ENCODE peak calls at places on chromosomes 16 and 17, in eight cellular contexts. One of them, this sample, is unnamed.
A peak's percentile ranks its signal among the peaks of the same experiment; 100 is the strongest.

GRCh38 chr17:48375356-48375755 is 54.7 kb downstream of the SKAP1 start:
- DNase-seq in AG10803: peak; percentile 79
- DNase-seq in AG09319: no peak
- DNase-seq in uterus: no peak
- DNase-seq in pancreas: no peak
- DNase-seq in neural progenitor cell: no peak
- DNase-seq in fibroblast of the aortic adventitia: peak; percentile 22
- DNase-seq in heart left ventricle: no peak
- DNase-seq in this sample: no peak

GRCh38 chr17:82836823-82837357 is 2.9 kb downstream of the ZNF750 start:
- DNase-seq in AG10803: peak; percentile 53
- DNase-seq in AG09319: no peak
- DNase-seq in uterus: peak; percentile 47
- DNase-seq in pancreas: no peak
- DNase-seq in neural progenitor cell: peak; percentile 37
- DNase-seq in fibroblast of the aortic adventitia: no peak
- DNase-seq in heart left ventricle: no peak
- DNase-seq in this sample: no peak

GRCh38 chr16:12515771-12516170 is 287.9 kb downstream of the CPPED1 start:
- DNase-seq in AG10803: no peak
- DNase-seq in AG09319: no peak
- DNase-seq in uterus: no peak
- DNase-seq in pancreas: no peak
- DNase-seq in neural progenitor cell: no peak
- DNase-seq in fibroblast of the aortic adventitia: no peak
- DNase-seq in heart left ventricle: no peak
- DNase-seq in this sample: no peak

GRCh38 chr16:740459-740763 is 386 bp downstream of the CIAO3 start:
- DNase-seq in AG10803: no peak
- DNase-seq in AG09319: no peak
- DNase-seq in uterus: no peak
- DNase-seq in pancreas: peak; percentile 83
- DNase-seq in neural progenitor cell: peak; percentile 35
- DNase-seq in fibroblast of the aortic adventitia: no peak
- DNase-seq in heart left ventricle: no peak
- DNase-seq in this sample: peak; percentile 82

GRCh38 chr17:77182205-77182604 is 41.4 kb downstream of the SEC14L1 start:
- DNase-seq in AG10803: no peak
- DNase-seq in AG09319: no peak
- DNase-seq in uterus: no peak
- DNase-seq in pancreas: no peak
- DNase-seq in neural progenitor cell: no peak
- DNase-seq in fibroblast of the aortic adventitia: no peak
- DNase-seq in heart left ventricle: no peak
- DNase-seq in this sample: no peak

GRCh38 chr17:75478508-75478907 is 22.1 kb downstream of the TMEM94 start:
- DNase-seq in AG10803: no peak
- DNase-seq in AG09319: no peak
- DNase-seq in uterus: no peak
- DNase-seq in pancreas: no peak
- DNase-seq in neural progenitor cell: peak; percentile 66
- DNase-seq in fibroblast of the aortic adventitia: no peak
- DNase-seq in heart left ventricle: no peak
- DNase-seq in this sample: no peak

GRCh38 chr16:66486199-66486772 is 59.2 kb downstream of the BEAN1 start:
- DNase-seq in AG10803: no peak
- DNase-seq in AG09319: no peak
- DNase-seq in uterus: no peak
- DNase-seq in pancreas: no peak
- DNase-seq in neural progenitor cell: no peak
- DNase-seq in fibroblast of the aortic adventitia: no peak
- DNase-seq in heart left ventricle: no peak
- DNase-seq in this sample: peak; percentile 46

GRCh38 chr16:79845006-79845733 is 244.6 kb upstream of the MAF start:
- DNase-seq in AG10803: no peak
- DNase-seq in AG09319: no peak
- DNase-seq in uterus: no peak
- DNase-seq in pancreas: no peak
- DNase-seq in neural progenitor cell: no peak
- DNase-seq in fibroblast of the aortic adventitia: no peak
- DNase-seq in heart left ventricle: no peak
- DNase-seq in this sample: no peak

GRCh38 chr17:43940630-43941029 is 1.6 kb downstream of the PPY start:
- DNase-seq in AG10803: peak; percentile 25
- DNase-seq in AG09319: no peak
- DNase-seq in uterus: no peak
- DNase-seq in pancreas: no peak
- DNase-seq in neural progenitor cell: peak; percentile 77
- DNase-seq in fibroblast of the aortic adventitia: peak; percentile 16
- DNase-seq in heart left ventricle: no peak
- DNase-seq in this sample: no peak

GRCh38 chr16:87160218-87160617 is 157.0 kb downstream of the C16orf95 start:
- DNase-seq in AG10803: no peak
- DNase-seq in AG09319: no peak
- DNase-seq in uterus: no peak
- DNase-seq in pancreas: no peak
- DNase-seq in neural progenitor cell: no peak
- DNase-seq in fibroblast of the aortic adventitia: no peak
- DNase-seq in heart left ventricle: no peak
- DNase-seq in this sample: no peak

DNA sequence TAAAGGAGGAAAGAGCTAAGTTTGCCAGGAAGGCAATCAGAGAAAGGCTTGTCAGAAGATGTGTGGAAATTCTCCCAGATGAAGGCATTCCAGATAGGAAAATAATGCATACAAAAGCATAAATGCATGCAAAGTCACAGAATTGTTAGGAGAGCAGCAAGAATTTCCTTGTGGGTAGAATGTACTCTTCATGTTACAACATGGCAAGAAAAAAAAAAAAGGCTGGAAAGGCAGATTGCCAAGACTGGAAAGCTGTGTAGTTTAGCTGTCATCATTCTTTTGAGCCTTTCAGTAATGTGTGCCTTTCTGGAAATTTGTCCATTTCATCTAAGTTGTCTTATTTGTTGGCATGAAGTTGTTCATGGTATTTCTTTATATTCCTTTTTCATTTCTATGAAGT is 71.0 kb upstream of the EFCAB3 start:
- DNase-seq in AG10803: no peak
- DNase-seq in AG09319: no peak
- DNase-seq in uterus: no peak
- DNase-seq in pancreas: no peak
- DNase-seq in neural progenitor cell: no peak
- DNase-seq in fibroblast of the aortic adventitia: no peak
- DNase-seq in heart left ventricle: no peak
- DNase-seq in this sample: no peak
- TF ChIP-seq CTCF in AG10803: no peak
- TF ChIP-seq CTCF in AG09319: no peak
- TF ChIP-seq CTCF in uterus: no peak
- TF ChIP-seq CTCF in pancreas: no peak
- TF ChIP-seq CTCF in neural progenitor cell: no peak
- TF ChIP-seq CTCF in fibroblast of the aortic adventitia: no peak
- TF ChIP-seq CTCF in heart left ventricle: no peak
- TF ChIP-seq CTCF in this sample: no peak

GRCh38 chr16:52861614-52862022 is 191.1 kb downstream of the CHD9NB start:
- DNase-seq in AG10803: no peak
- DNase-seq in AG09319: no peak
- DNase-seq in uterus: no peak
- DNase-seq in pancreas: no peak
- DNase-seq in neural progenitor cell: peak; percentile 61
- DNase-seq in fibroblast of the aortic adventitia: no peak
- DNase-seq in heart left ventricle: no peak
- DNase-seq in this sample: no peak
- TF ChIP-seq CTCF in AG10803: no peak
- TF ChIP-seq CTCF in AG09319: no peak
- TF ChIP-seq CTCF in uterus: no peak
- TF ChIP-seq CTCF in pancreas: peak; percentile 11
- TF ChIP-seq CTCF in neural progenitor cell: peak; percentile 69
- TF ChIP-seq CTCF in fibroblast of the aortic adventitia: no peak
- TF ChIP-seq CTCF in heart left ventricle: no peak
- TF ChIP-seq CTCF in this sample: peak; percentile 53

DNA sequence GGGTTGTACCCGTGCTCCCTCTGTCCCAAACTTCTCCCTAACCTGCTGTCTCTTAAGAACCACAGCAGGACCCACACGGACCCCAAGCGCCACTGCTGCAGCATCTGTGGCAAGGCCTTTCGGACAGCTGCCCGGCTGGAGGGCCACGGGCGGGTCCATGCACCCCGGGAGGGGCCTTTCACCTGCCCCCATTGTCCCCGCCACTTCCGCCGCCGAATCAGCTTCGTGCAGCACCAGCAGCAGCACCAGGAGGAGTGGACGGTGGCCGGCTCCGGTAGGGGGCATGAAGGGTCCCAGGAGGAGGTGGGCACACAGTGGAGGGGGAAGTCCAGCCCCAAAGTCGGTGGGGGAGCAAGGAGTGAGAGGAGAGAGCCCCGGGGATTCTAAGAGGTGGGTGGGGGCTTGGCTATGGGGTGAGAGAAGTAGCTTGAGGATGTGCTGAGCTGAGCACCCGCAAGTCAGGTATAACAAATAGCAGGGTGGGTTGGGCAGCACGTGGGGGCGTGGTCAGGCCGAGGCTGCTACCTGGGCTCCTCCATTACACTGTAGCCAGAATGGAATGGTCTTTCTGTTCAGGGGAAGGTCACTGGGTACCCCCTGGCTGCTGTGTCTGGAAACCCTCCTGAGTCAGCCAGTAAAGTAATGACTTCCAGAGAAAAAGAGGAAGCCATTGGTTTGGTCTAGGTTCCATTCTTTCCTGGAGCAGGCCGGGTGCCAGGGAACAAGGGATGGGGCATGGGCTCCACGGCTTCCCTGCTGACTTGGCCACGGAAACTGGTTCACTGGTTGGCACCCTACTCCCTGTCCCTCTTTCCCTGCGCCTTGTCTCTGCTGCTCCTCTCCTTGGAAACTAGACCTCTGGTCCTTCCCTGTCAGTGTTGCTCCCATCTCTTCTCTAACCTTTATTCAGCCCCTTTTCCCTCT is 7.1 kb downstream of the PRSS53 start:
- DNase-seq in AG10803: no peak
- DNase-seq in AG09319: no peak
- DNase-seq in uterus: no peak
- DNase-seq in pancreas: no peak
- DNase-seq in neural progenitor cell: no peak
- DNase-seq in fibroblast of the aortic adventitia: no peak
- DNase-seq in heart left ventricle: no peak
- DNase-seq in this sample: no peak
- TF ChIP-seq CTCF in AG10803: no peak
- TF ChIP-seq CTCF in AG09319: no peak
- TF ChIP-seq CTCF in uterus: no peak
- TF ChIP-seq CTCF in pancreas: no peak
- TF ChIP-seq CTCF in neural progenitor cell: no peak
- TF ChIP-seq CTCF in fibroblast of the aortic adventitia: no peak
- TF ChIP-seq CTCF in heart left ventricle: no peak
- TF ChIP-seq CTCF in this sample: no peak

GRCh38 chr16:48366165-48367093 is 18.8 kb downstream of the SIAH1 start:
- DNase-seq in AG10803: peak; percentile 94
- DNase-seq in AG09319: peak; percentile 84
- DNase-seq in uterus: peak; percentile 60
- DNase-seq in pancreas: no peak
- DNase-seq in neural progenitor cell: peak; percentile 62
- DNase-seq in fibroblast of the aortic adventitia: peak; percentile 97
- DNase-seq in heart left ventricle: no peak
- DNase-seq in this sample: no peak

GRCh38 chr16:48365030-48365600 is 20.1 kb downstream of the SIAH1 start:
- DNase-seq in AG10803: no peak
- DNase-seq in AG09319: no peak
- DNase-seq in uterus: no peak
- DNase-seq in pancreas: no peak
- DNase-seq in neural progenitor cell: no peak
- DNase-seq in fibroblast of the aortic adventitia: peak; percentile 54
- DNase-seq in heart left ventricle: no peak
- DNase-seq in this sample: no peak

GRCh38 chr16:48367443-48368049 is 17.7 kb downstream of the SIAH1 start:
- DNase-seq in AG10803: no peak
- DNase-seq in AG09319: no peak
- DNase-seq in uterus: no peak
- DNase-seq in pancreas: no peak
- DNase-seq in neural progenitor cell: no peak
- DNase-seq in fibroblast of the aortic adventitia: no peak
- DNase-seq in heart left ventricle: no peak
- DNase-seq in this sample: no peak

GRCh38 chr16:48369765-48370164 is 15.4 kb downstream of the SIAH1 start:
- DNase-seq in AG10803: no peak
- DNase-seq in AG09319: no peak
- DNase-seq in uterus: no peak
- DNase-seq in pancreas: no peak
- DNase-seq in neural progenitor cell: no peak
- DNase-seq in fibroblast of the aortic adventitia: no peak
- DNase-seq in heart left ventricle: no peak
- DNase-seq in this sample: no peak

DNA sequence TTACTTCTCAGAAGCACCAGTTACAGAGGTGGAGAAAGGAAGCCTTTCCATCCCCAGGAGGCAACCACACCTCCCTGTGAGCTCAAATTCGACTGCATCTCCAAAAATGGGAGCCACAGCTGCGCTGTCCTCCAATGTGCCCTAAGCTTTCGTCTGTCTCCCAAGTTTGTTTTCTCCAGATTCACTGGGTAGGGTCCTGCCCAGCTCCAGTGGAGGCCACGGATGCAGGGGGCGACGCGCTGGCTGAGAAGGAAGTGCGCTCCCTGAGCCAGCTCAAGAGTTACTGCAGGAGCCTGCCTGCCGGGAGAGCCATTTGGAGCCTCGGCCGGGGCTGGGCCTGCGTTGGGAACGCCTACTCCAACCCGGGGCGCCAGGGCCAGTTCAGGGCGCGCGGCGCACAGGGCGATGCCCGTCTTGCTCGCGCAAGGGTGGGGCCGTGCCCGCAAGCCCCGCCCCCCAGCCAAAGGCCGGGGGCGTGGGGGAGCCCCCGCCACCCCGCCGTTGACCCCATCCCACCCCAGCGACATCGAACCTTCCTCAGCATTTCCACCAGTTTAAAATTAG is 19.5 kb downstream of the SIAH1 start:
- DNase-seq in AG10803: peak; percentile 87
- DNase-seq in AG09319: peak; percentile 66
- DNase-seq in uterus: peak; percentile 81
- DNase-seq in pancreas: peak; percentile 95
- DNase-seq in neural progenitor cell: peak; percentile 95
- DNase-seq in fibroblast of the aortic adventitia: peak; percentile 84
- DNase-seq in heart left ventricle: peak; percentile 92
- DNase-seq in this sample: peak; percentile 94
- TF ChIP-seq CTCF in AG10803: peak; percentile 14
- TF ChIP-seq CTCF in AG09319: no peak
- TF ChIP-seq CTCF in uterus: no peak
- TF ChIP-seq CTCF in pancreas: no peak
- TF ChIP-seq CTCF in neural progenitor cell: peak; percentile 17
- TF ChIP-seq CTCF in fibroblast of the aortic adventitia: peak; percentile 1
- TF ChIP-seq CTCF in heart left ventricle: peak; percentile 36
- TF ChIP-seq CTCF in this sample: peak; percentile 20